ENCODE peak calls at places on chromosomes 16 and 17, in four cellular contexts. B is transverse colon, I is ovary, Y is esophagus muscularis mucosa. H is an unnamed sample. For H3K9me3, the result is how much of the 10 kb centered on the place peaks cover.

GRCh38 chr17:58228679-58229078 is 9.6 kb upstream of the MKS1 start:
- DNase-seq in I (no peak), Y (no peak), B (no peak), H (no peak)

GRCh38 chr17:28946239-28946638 is 5.1 kb downstream of the PHF12 start:
- DNase-seq in B (no peak), I (no peak), Y (no peak), H (peak)

GRCh38 chr16:77043076-77043475 is 147.9 kb upstream of the MON1B start:
- DNase-seq in Y (no peak), I (no peak), B (no peak), H (no peak)

GRCh38 chr17:74199306-74200092 is 4.0 kb upstream of the RPL38 start:
- DNase-seq in B (peak), I (peak), Y (peak), H (no peak)

GRCh38 chr17:43212641-43213490 is 1.2 kb downstream of the TMEM106A start:
- DNase-seq in Y (no peak), B (peak), I (no peak), H (peak)

GRCh38 chr17:72901098-72901497 is 191.4 kb downstream of the SLC39A11 start:
- DNase-seq in B (no peak), I (no peak), Y (no peak), H (no peak)

GRCh38 chr16:57500578-57501111 is 14.4 kb upstream of the DOK4 start:
- DNase-seq in B (no peak), I (no peak), Y (no peak), H (no peak)

GRCh38 chr17:80755650-80756405 is 211.2 kb downstream of the RPTOR start:
- DNase-seq in Y (no peak), B (no peak), I (no peak), H (no peak)

GRCh38 chr17:79626156-79626890 is 15.5 kb upstream of the RBFOX3 start:
- DNase-seq in B (peak), I (peak), Y (peak), H (no peak)

GRCh38 chr17:78185981-78186688 is 717 bp downstream of the TK1 start:
- DNase-seq in Y (no peak), I (no peak), B (peak), H (no peak)

GRCh38 chr17:78573955-78574354 is 3.2 kb downstream of the DNAH17 start:
- DNase-seq in Y (no peak), B (no peak), I (no peak), H (no peak)

GRCh38 chr17:17613708-17614114 is 22.2 kb upstream of the PEMT start:
- DNase-seq in B (peak), I (peak), Y (no peak), H (peak)

GRCh38 chr17:62627219-62627903 is at the start of gene MRC2:
- DNase-seq in I (peak), Y (no peak), B (peak), H (peak)

GRCh38 chr17:28885951-28886350 is 11.6 kb downstream of the FLOT2 start:
- DNase-seq in Y (no peak), B (no peak), I (no peak), H (no peak)

GRCh38 chr17:51442112-51442865 is 181.9 kb downstream of the UTP18 start:
- DNase-seq in Y (peak), B (no peak), I (no peak), H (no peak)

GRCh38 chr17:76307299-76307965 is 644 bp downstream of the QRICH2 start:
- DNase-seq in B (no peak), I (peak), Y (no peak), H (no peak)

GRCh38 chr17:29240477-29240876 is 6.2 kb upstream of the CRYBA1 start:
- DNase-seq in Y (peak), I (no peak), B (no peak), H (no peak)

GRCh38 chr17:73576556-73576955 is 67.7 kb downstream of the SDK2 start:
- DNase-seq in I (no peak), B (no peak), Y (no peak), H (no peak)

DNA sequence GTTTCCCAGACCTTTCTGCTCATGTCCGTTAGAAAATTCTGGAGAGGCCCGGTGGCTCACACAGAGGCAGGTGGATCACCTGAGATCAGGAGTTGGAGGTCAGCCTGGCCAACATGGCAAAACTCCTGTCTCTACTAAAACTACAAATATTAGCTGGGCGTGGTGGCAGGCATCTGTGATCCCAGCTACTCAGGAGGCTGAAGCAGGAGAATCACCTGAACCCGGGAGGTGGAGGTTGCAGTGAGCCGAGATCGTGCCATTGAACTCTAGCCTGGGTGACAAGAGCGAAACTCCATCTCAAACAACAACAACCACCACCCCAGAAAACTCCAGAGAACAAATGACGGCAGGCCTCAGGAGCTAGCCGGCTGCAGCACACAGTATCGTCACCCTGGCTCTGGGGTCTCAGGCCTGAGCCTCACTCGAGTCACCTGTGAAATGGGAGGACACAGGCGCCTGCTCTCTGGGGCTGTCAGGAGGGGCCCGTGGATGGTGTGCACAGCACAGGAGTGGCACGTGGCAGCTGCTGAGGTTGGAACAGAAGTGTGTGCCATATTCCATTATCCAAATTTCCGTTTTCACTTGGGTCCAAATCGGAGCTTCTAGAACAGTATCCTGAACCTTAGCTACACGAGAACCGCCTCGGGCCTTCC is 3.3 kb upstream of the SLC38A8 start:
- DNase-seq in I (no peak), B (no peak), Y (no peak), H (no peak)
- H3K4me3 ChIP-seq in I (no peak), B (no peak), Y (no peak), H (no peak)

GRCh38 chr16:35149550-35149949 is 1690.1 kb downstream of the TP53TG3F start:
- DNase-seq in B (no peak), I (no peak), Y (peak), H (no peak)
- H3K9me3 ChIP-seq in B (under half), I (under half), Y (under half), H (under half)

DNA sequence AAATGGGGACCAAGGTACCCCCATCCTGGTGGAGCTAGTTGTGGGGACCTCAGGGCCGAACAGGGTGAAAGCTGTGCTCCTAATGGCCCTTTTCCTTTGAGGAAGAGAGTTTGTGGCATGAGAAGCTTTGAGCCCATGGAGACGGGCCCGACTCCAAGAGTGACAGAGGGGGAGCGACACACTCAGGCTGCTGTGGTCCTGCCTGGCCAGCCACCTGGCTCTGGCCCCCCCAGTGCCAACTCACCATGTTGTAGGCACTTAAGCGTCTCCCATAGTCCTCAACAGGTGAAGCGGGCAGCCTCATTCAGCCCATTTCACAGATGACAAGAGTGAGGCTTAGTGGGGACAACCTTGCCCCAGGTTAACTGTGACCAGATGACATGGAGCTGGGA is 1.6 kb downstream of the IL21R start:
- DNase-seq in I (no peak), B (no peak), Y (no peak), H (no peak)
- TF ChIP-seq POLR2A in I (no peak), B (no peak), Y (no peak), H (no peak)

GRCh38 chr17:68288375-68288774 is 2.6 kb downstream of the SLC16A6 start:
- DNase-seq in B (no peak), Y (no peak), I (no peak), H (no peak)
- H3K4me3 ChIP-seq in B (no peak), Y (no peak), I (no peak), H (no peak)

GRCh38 chr17:22464041-22464440 is 771.7 kb downstream of the KCNJ18 start:
- DNase-seq in Y (no peak), I (no peak), B (no peak), H (no peak)

GRCh38 chr17:22469101-22469880 is 777.0 kb downstream of the KCNJ18 start:
- DNase-seq in Y (no peak), B (no peak), I (no peak), H (no peak)

GRCh38 chr17:22470411-22471175 is 778.3 kb downstream of the KCNJ18 start:
- DNase-seq in Y (no peak), B (no peak), I (no peak), H (no peak)

GRCh38 chr17:22469941-22470340 is 777.6 kb downstream of the KCNJ18 start:
- DNase-seq in I (no peak), Y (no peak), B (no peak), H (no peak)

DNA sequence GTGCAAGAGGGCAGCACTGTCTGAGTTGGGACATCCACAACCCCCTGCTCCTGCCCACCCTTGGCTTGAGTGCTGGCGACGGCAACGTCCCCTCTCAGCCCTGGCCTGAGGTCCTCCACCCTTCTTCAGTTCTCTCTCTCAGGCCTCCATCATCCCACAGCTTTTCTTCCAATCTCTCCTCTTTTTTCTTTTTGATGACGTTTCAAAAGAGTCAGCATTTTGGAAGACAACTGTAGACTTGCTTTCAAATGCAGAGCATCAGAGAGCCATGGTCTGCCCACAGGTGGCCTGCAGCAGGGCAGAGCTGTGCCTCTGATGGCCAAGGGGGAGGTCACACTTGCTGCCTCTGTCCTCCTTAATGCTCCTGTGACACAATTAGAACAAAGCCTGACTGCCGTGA is 775.4 kb downstream of the KCNJ18 start:
- DNase-seq in I (no peak), Y (no peak), B (no peak), H (no peak)
- H3K9me3 ChIP-seq in I (under half), Y (under half), B (under half), H (under half)

DNA sequence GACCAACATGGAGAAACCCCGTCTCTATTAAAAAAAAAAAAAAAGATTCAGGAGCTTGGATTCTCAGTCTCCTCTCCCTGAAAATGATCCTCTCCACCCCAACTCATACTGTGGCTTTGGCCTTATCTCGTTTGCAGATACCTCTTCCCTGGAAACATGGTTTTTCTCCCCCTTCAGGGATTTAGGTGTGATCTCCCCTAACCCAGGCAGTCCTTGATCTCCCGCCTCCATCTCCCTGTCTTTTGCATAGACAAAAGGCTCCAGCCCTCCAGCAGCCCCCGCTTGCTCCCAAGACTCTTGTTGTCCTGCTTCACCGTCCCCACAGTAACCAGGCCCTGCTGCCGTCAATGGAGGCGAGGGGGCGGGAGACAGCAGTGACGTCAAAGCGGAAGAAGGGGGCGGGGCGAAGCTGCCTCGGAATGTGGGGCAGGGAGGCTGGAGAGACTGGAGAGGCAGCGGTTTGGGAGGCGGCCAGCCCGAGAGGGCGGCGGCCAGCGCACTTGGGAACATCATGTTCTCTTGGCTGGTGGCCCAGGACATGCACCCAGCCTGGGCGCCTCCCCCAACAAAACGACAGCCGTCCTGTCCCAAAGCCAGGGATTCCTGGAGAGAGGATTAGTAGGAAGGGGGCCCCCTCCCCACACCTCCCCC is 1.9 kb upstream of the PER1 start:
- DNase-seq in Y (peak), B (peak), I (peak), H (peak)
- TF ChIP-seq POLR2A in Y (peak), B (peak), I (peak), H (peak)

DNA sequence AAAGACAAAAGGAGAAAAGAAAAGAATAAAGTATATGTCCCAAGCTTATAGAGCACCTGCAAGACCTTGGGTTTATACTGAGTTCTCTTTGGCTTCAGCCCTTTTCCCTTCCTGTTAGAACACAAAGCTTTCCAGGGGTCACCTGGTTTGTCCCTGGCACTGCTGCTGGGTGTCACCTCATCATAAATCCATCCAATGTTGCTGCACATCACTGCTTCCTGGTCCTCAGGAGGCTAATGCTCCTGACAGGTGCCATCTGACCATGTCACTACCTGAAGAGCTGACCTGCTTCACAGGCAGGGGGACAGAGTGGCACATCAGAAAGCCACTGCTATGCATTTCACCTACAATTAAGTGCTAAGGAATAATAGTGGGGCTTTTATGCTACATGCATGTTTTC is 164.6 kb upstream of the ELAC2 start:
- DNase-seq in B (peak), I (no peak), Y (no peak), H (no peak)
- H3K4me3 ChIP-seq in B (no peak), I (no peak), Y (no peak), H (no peak)

GRCh38 chr17:21301593-21302550 is 17.4 kb downstream of the MAP2K3 start:
- DNase-seq in I (no peak), B (no peak), Y (no peak), H (no peak)

GRCh38 chr17:21298983-21299519 is 14.5 kb downstream of the MAP2K3 start:
- DNase-seq in I (no peak), B (no peak), Y (no peak), H (no peak)

GRCh38 chr17:21302711-21303425 is 18.4 kb downstream of the MAP2K3 start:
- DNase-seq in Y (no peak), I (no peak), B (no peak), H (no peak)

GRCh38 chr17:21299981-21300600 is 15.6 kb downstream of the MAP2K3 start:
- DNase-seq in Y (no peak), B (no peak), I (no peak), H (no peak)

GRCh38 chr17:21300601-21301571 is 16.4 kb downstream of the MAP2K3 start:
- DNase-seq in I (no peak), B (no peak), Y (no peak), H (no peak)
- H3K9me3 ChIP-seq in I (under half), B (under half), Y (under half), H (under half)

H was measured in prostate gland.